ENCODE peak calls at places on chromosome 9, in six cellular contexts. C is KBM-7; A is LHCN-M2; I is stimulated activated naive CD8-positive, alpha-beta T cell treated with anti-CD3 and anti-CD28 coated beads, Interleukin-15, amount 100 ng/mL, for 72 hours; H is left ventricle myocardium superior; Z is NCI-H748 treated with DMSO at 0.1 percent for 48 hours. M is an unnamed sample.

GRCh38 chr9:116154976-116155699 is 1.5 kb downstream of the PAPPA start:
- DNase-seq in C (no peak), A (no peak), I (no peak), H (no peak), Z (no peak), M (no peak)

GRCh38 chr9:6567140-6567591 is 78.4 kb downstream of the GLDC start:
- DNase-seq in C (no peak), A (peak; percentile 95), I (no peak), H (no peak), Z (no peak), M (peak; percentile 87)

GRCh38 chr9:4987996-4988421 is 2.9 kb downstream of the JAK2 start:
- DNase-seq in C (peak; percentile 83), A (peak; percentile 70), I (peak; percentile 55), H (no peak), Z (peak; percentile 80), M (peak; percentile 77)

GRCh38 chr9:134059661-134060395 is 8.0 kb downstream of the BRD3 start:
- DNase-seq in C (peak; percentile 58), A (no peak), I (no peak), H (no peak), Z (no peak), M (no peak)

GRCh38 chr9:37148181-37148580 is 27.8 kb downstream of the ZCCHC7 start:
- DNase-seq in C (peak; percentile 28), A (no peak), I (no peak), H (no peak), Z (no peak), M (no peak)

GRCh38 chr9:136372561-136373299 is 739 bp downstream of the CARD9 start:
- DNase-seq in C (peak; percentile 88), A (peak; percentile 85), I (no peak), H (peak; percentile 74), Z (no peak), M (peak; percentile 30)

GRCh38 chr9:3508531-3509374 is 17.0 kb downstream of the RFX3 start:
- DNase-seq in C (peak; percentile 51), A (no peak), I (no peak), H (no peak), Z (peak; percentile 85), M (peak; percentile 70)

GRCh38 chr9:77456829-77457437 is 191.2 kb downstream of the GNA14 start:
- DNase-seq in C (peak; percentile 77), A (peak; percentile 85), I (peak; percentile 77), H (peak; percentile 87), Z (peak; percentile 79), M (peak; percentile 93)

GRCh38 chr9:89448381-89448780 is 49.5 kb downstream of the SEMA4D start:
- DNase-seq in C (no peak), A (no peak), I (peak; percentile 57), H (peak; percentile 21), Z (no peak), M (no peak)

GRCh38 chr9:114089206-114089840 is 9.8 kb downstream of the KIF12 start:
- DNase-seq in C (no peak), A (no peak), I (no peak), H (no peak), Z (no peak), M (no peak)

GRCh38 chr9:96217358-96217755 is 84.6 kb downstream of the HSD17B3 start:
- DNase-seq in C (no peak), A (no peak), I (no peak), H (peak; percentile 44), Z (no peak), M (no peak)

GRCh38 chr9:87869082-87869481 is 13.6 kb upstream of the SPATA31E1 start:
- DNase-seq in C (no peak), A (no peak), I (no peak), H (no peak), Z (no peak), M (no peak)

GRCh38 chr9:14747116-14747515 is 24.6 kb upstream of the CER1 start:
- DNase-seq in C (no peak), A (no peak), I (no peak), H (no peak), Z (no peak), M (peak; percentile 26)

GRCh38 chr9:34771023-34771422 is 61.1 kb upstream of the CCL21 start:
- DNase-seq in C (no peak), A (peak; percentile 18), I (no peak), H (no peak), Z (no peak), M (peak; percentile 77)

GRCh38 chr9:20989923-20990341 is 41.5 kb downstream of the HACD4 start:
- DNase-seq in C (peak; percentile 38), A (peak; percentile 43), I (no peak), H (peak; percentile 52), Z (no peak), M (no peak)

M was measured in MCF 10A.